ENCODE peak calls at places on chromosomes 3 and 15, in six cellular contexts. H is WTC11; W is NCI-H2029; Q is stimulated activated CD8-positive, alpha-beta memory T cell treated with anti-CD3 and anti-CD28 coated beads, Interleukin-15, amount 100 ng/mL, for 24 hours; G is heart left ventricle; F is effector memory CD8-positive, alpha-beta T cell. Z is an unnamed sample.

GRCh38 chr3:72259755-72260589 is 475.0 kb upstream of the PROK2 start:
- DNase-seq in Q (no peak), W (no peak), H (no peak), G (no peak), F (no peak), Z (no peak)

GRCh38 chr3:39272191-39272590 is 7.6 kb downstream of the CX3CR1 start:
- DNase-seq in G (no peak), F (no peak), H (no peak), Q (no peak), W (no peak), Z (no peak)

GRCh38 chr3:62622553-62623174 is 249.3 kb upstream of the FEZF2 start:
- DNase-seq in F (no peak), H (no peak), W (no peak), Q (no peak), G (no peak), Z (no peak)

GRCh38 chr3:139534992-139535879 is 4.3 kb downstream of the RBP1 start:
- DNase-seq in F (no peak), W (no peak), Q (no peak), H (no peak), G (peak; percentile 73), Z (no peak)

GRCh38 chr3:128080323-128080898 is 28.2 kb downstream of the SEC61A1 start:
- DNase-seq in Q (no peak), W (no peak), G (no peak), F (no peak), H (no peak), Z (peak; percentile 74)

GRCh38 chr3:107752202-107752990 is 229.6 kb downstream of the BBX start:
- DNase-seq in W (no peak), G (no peak), Q (no peak), F (no peak), H (peak; percentile 16), Z (no peak)

GRCh38 chr3:108602249-108602934 is 12.9 kb downstream of the DZIP3 start:
- DNase-seq in H (no peak), G (no peak), Q (no peak), W (no peak), F (peak; percentile 25), Z (no peak)

GRCh38 chr3:41188291-41188690 is 11.0 kb upstream of the CTNNB1 start:
- DNase-seq in W (no peak), F (no peak), H (no peak), Q (no peak), G (no peak), Z (no peak)

GRCh38 chr3:52290596-52291507 is 3.2 kb downstream of the GLYCTK start:
- DNase-seq in H (no peak), Q (no peak), F (no peak), G (no peak), W (no peak), Z (no peak)

GRCh38 chr3:9500108-9501050 is 53.2 kb downstream of the LHFPL4 start:
- DNase-seq in G (peak; percentile 45), F (peak; percentile 48), Q (peak; percentile 47), W (peak; percentile 31), H (peak; percentile 96), Z (peak; percentile 16)

GRCh38 chr3:189270248-189270832 is 98.6 kb downstream of the TPRG1 start:
- DNase-seq in G (peak; percentile 10), F (no peak), Q (no peak), W (peak; percentile 22), H (peak; percentile 66), Z (peak; percentile 80)

GRCh38 chr15:83064859-83065258 is 2.2 kb downstream of the BTBD1 start:
- DNase-seq in W (peak; percentile 52), Q (no peak), H (no peak), F (no peak), G (no peak), Z (no peak)

GRCh38 chr15:24746094-24746493 is 70.5 kb downstream of the NPAP1 start:
- DNase-seq in Q (no peak), H (no peak), G (no peak), F (no peak), W (no peak), Z (no peak)

GRCh38 chr3:52431459-52432223 is 13.3 kb downstream of the SEMA3G start:
- DNase-seq in H (no peak), G (no peak), F (no peak), Q (no peak), W (no peak), Z (no peak)

GRCh38 chr3:65854606-65855304 is 184.0 kb downstream of the MAGI1 start:
- DNase-seq in G (no peak), W (peak; percentile 74), H (no peak), F (no peak), Q (no peak), Z (no peak)

GRCh38 chr3:142450192-142450591 is 2.4 kb upstream of the XRN1 start:
- DNase-seq in W (no peak), F (no peak), H (no peak), G (no peak), Q (no peak), Z (no peak)

GRCh38 chr3:182631183-182632076 is 161.9 kb upstream of the ATP11B start:
- DNase-seq in Q (no peak), F (no peak), G (no peak), W (no peak), H (no peak), Z (no peak)

Z was measured in GM04504.